ENCODE peak calls at places on chromosome 2, in nine cellular contexts. H is activated CD8-positive, alpha-beta memory T cell treated with anti-CD3 and anti-CD28 coated beads, Interleukin-2, amount 50 U/mL, for 48 hours; V is foreskin keratinocyte; T is ovary; M is NCI-H2029 treated with DMSO at 0.1 percent for 48 hours; B is CD8-positive, alpha-beta memory T cell; G is activated CD4-positive, alpha-beta T cell treated with anti-CD3 and anti-CD28 coated beads for 4 hours; A is mesothelial cell of epicardium; W is H7. O is an unnamed sample.
A peak's percentile ranks its signal among the peaks of the same experiment; 100 is the strongest.

GRCh38 chr2:222448806-222449205 is 24.5 kb downstream of the SGPP2 start:
- DNase-seq in H (no peak), V (no peak), T (peak; percentile 76), M (no peak), B (no peak), G (no peak), A (no peak), W (no peak), O (no peak)

GRCh38 chr2:69770193-69770702 is 28.3 kb downstream of the ANXA4 start:
- DNase-seq in H (peak; percentile 60), V (peak; percentile 85), T (no peak), M (no peak), B (no peak), G (no peak), A (no peak), W (no peak), O (no peak)

GRCh38 chr2:114742245-114742644 is 299.8 kb downstream of the DPP10 start:
- DNase-seq in H (no peak), V (no peak), T (no peak), M (no peak), B (no peak), G (no peak), A (no peak), W (no peak), O (no peak)

GRCh38 chr2:75337040-75337439 is 137.7 kb upstream of the TACR1 start:
- DNase-seq in H (no peak), V (no peak), T (no peak), M (no peak), B (no peak), G (no peak), A (no peak), W (no peak), O (no peak)

GRCh38 chr2:14909795-14910194 is 277.3 kb downstream of the LRATD1 start:
- DNase-seq in H (no peak), V (no peak), T (no peak), M (no peak), B (no peak), G (no peak), A (no peak), W (no peak), O (no peak)

GRCh38 chr2:85275984-85276540 is 51.7 kb downstream of the TGOLN2 start:
- DNase-seq in H (no peak), V (peak; percentile 39), T (no peak), M (no peak), B (no peak), G (no peak), A (no peak), W (no peak), O (no peak)

GRCh38 chr2:215542690-215543089 is 106.8 kb upstream of the FN1 start:
- DNase-seq in H (no peak), V (peak; percentile 19), T (no peak), M (no peak), B (no peak), G (no peak), A (no peak), W (no peak), O (no peak)

GRCh38 chr2:204325468-204325867 is 219.8 kb upstream of the PARD3B start:
- DNase-seq in H (peak; percentile 56), V (peak; percentile 59), T (peak; percentile 72), M (peak; percentile 26), B (peak; percentile 66), G (peak; percentile 59), A (peak; percentile 75), W (peak; percentile 64), O (peak; percentile 30)

GRCh38 chr2:37585982-37586621 is 85.3 kb downstream of the CDC42EP3 start:
- DNase-seq in H (no peak), V (peak; percentile 92), T (peak; percentile 47), M (no peak), B (peak; percentile 71), G (peak; percentile 78), A (no peak), W (no peak), O (peak; percentile 56)

GRCh38 chr2:174013310-174013751 is 48.2 kb upstream of the SP3 start:
- DNase-seq in H (no peak), V (no peak), T (peak; percentile 72), M (no peak), B (no peak), G (no peak), A (no peak), W (no peak), O (no peak)

GRCh38 chr2:237627463-237628321 is at the start of gene LRRFIP1:
- DNase-seq in H (no peak), V (no peak), T (peak; percentile 50), M (no peak), B (peak; percentile 30), G (no peak), A (peak; percentile 47), W (peak; percentile 84), O (no peak)